ENCODE peak calls at places on chromosome 1, in six cellular contexts. N is NCI-H2081; R is stimulated activated effector memory CD8-positive, alpha-beta T cell treated with anti-CD3 and anti-CD28 coated beads, Interleukin-12 subunit alpha, Interleukin-12 subunit beta, amount 100 ng/mL, for 72 hours; C is NCI-H1694; S is HCEC 1CT; H is NCI-H510A treated with DMSO at 0.1 percent for 48 hours. L is an unnamed sample.

GRCh38 chr1:22056043-22056442 is 3.5 kb downstream of the CDC42 start:
- DNase-seq in N (no peak), R (no peak), C (no peak), S (peak; percentile 8), H (no peak), L (peak; percentile 24)

GRCh38 chr1:34994878-34995277 is 9.7 kb upstream of the TMEM35B start:
- DNase-seq in N (no peak), R (no peak), C (no peak), S (no peak), H (no peak), L (no peak)

GRCh38 chr1:99685516-99686180 is 39.7 kb downstream of the PALMD start:
- DNase-seq in N (peak; percentile 53), R (peak; percentile 12), C (peak; percentile 92), S (peak; percentile 89), H (peak; percentile 47), L (peak; percentile 96)

GRCh38 chr1:206826409-206826808 is 39.0 kb upstream of the IL20 start:
- DNase-seq in N (no peak), R (no peak), C (no peak), S (no peak), H (peak; percentile 16), L (peak; percentile 60)

GRCh38 chr1:23478896-23479790 is 4.8 kb downstream of the ASAP3 start:
- DNase-seq in N (no peak), R (no peak), C (no peak), S (no peak), H (peak; percentile 18), L (peak; percentile 63)

GRCh38 chr1:211677659-211678058 is 2.2 kb upstream of the NEK2 start:
- DNase-seq in N (no peak), R (no peak), C (no peak), S (no peak), H (no peak), L (no peak)

GRCh38 chr1:93904228-93904627 is 5.0 kb downstream of the GCLM start:
- DNase-seq in N (no peak), R (no peak), C (no peak), S (peak; percentile 11), H (peak; percentile 16), L (no peak)

GRCh38 chr1:46691997-46692790 is 20.5 kb downstream of the TEX38 start:
- DNase-seq in N (no peak), R (no peak), C (no peak), S (no peak), H (no peak), L (no peak)

GRCh38 chr1:11653616-11654570 is at the start of gene FBXO2:
- DNase-seq in N (no peak), R (no peak), C (no peak), S (no peak), H (no peak), L (peak; percentile 64)

GRCh38 chr1:180881806-180882509 is 30.7 kb upstream of the KIAA1614 start:
- DNase-seq in N (peak; percentile 54), R (no peak), C (peak; percentile 74), S (peak; percentile 73), H (peak; percentile 77), L (peak; percentile 64)

GRCh38 chr1:228178737-228179720 is 13.4 kb downstream of the IBA57 start:
- DNase-seq in N (no peak), R (no peak), C (no peak), S (no peak), H (no peak), L (no peak)

GRCh38 chr1:32701421-32701911 is 1.1 kb downstream of the SYNC start:
- DNase-seq in N (no peak), R (no peak), C (no peak), S (peak; percentile 8), H (no peak), L (no peak)

L was measured in foreskin fibroblast.